ENCODE peak calls at places on chromosomes 12 and 14, in six cellular contexts. A is tibial artery; I is stimulated activated CD4-positive, alpha-beta T cell treated with anti-CD3 and anti-CD28 coated beads, Interleukin-15, amount 100 ng/mL, for 1 hour; J is DMS153; O is Kasumi-1; U is sigmoid colon. L is an unnamed sample.

GRCh38 chr12:117686911-117687377 is 281.8 kb downstream of the KSR2 start:
- DNase-seq in O (no peak), U (peak), J (no peak), A (peak), I (no peak), L (no peak)

GRCh38 chr12:128268348-128268725 is 1.4 kb downstream of the TMEM132C start:
- DNase-seq in O (no peak), J (no peak), U (no peak), A (no peak), I (no peak), L (no peak)

GRCh38 chr12:6852651-6853354 is 853 bp downstream of the USP5 start:
- DNase-seq in O (no peak), I (peak), U (peak), J (no peak), A (peak), L (peak)

GRCh38 chr14:63853831-63854293 is 1.1 kb downstream of the SYNE2 start:
- DNase-seq in A (peak), J (peak), I (no peak), U (peak), O (no peak), L (peak)

GRCh38 chr12:26187429-26187828 is 7.9 kb upstream of the SSPN start:
- DNase-seq in U (no peak), O (no peak), J (no peak), I (no peak), A (no peak), L (no peak)

GRCh38 chr12:34598851-34599529 is 576.7 kb downstream of the ALG10 start:
- DNase-seq in A (peak), I (no peak), O (no peak), J (no peak), U (peak), L (no peak)

GRCh38 chr12:15918066-15918465 is 6.9 kb downstream of the DERA start:
- DNase-seq in A (no peak), J (no peak), U (no peak), O (no peak), I (no peak), L (no peak)

GRCh38 chr12:51760231-51760630 is 88.3 kb downstream of the FIGNL2 start:
- DNase-seq in O (no peak), J (no peak), A (no peak), U (no peak), I (no peak), L (no peak)

GRCh38 chr14:91327201-91327600 is 82.7 kb upstream of the GPR68 start:
- DNase-seq in U (no peak), I (no peak), A (no peak), J (no peak), O (no peak), L (no peak)

GRCh38 chr14:89202413-89202812 is 214.6 kb downstream of the FOXN3 start:
- DNase-seq in J (no peak), A (no peak), U (no peak), O (no peak), I (no peak), L (no peak)

GRCh38 chr14:76551906-76552305 is 176.0 kb downstream of the ESRRB start:
- DNase-seq in O (no peak), J (no peak), A (no peak), U (no peak), I (no peak), L (no peak)

GRCh38 chr14:61064866-61065265 is 83.8 kb downstream of the SLC38A6 start:
- DNase-seq in I (no peak), A (no peak), J (no peak), U (no peak), O (no peak), L (no peak)

GRCh38 chr12:26678697-26679660 is 154.0 kb downstream of the ITPR2 start:
- DNase-seq in A (no peak), O (no peak), U (no peak), J (no peak), I (no peak), L (no peak)

GRCh38 chr12:100632445-100632892 is 59.0 kb downstream of the GAS2L3 start:
- DNase-seq in I (no peak), A (no peak), O (no peak), J (no peak), U (no peak), L (no peak)

GRCh38 chr12:91287753-91288152 is 105.1 kb upstream of the DCN start:
- DNase-seq in I (no peak), U (no peak), O (no peak), J (no peak), A (no peak), L (no peak)

GRCh38 chr12:51076235-51076930 is 7.0 kb downstream of the CSRNP2 start:
- DNase-seq in J (no peak), U (no peak), I (no peak), O (no peak), A (no peak), L (peak)

GRCh38 chr14:98950356-98950895 is 321.6 kb downstream of the BCL11B start:
- DNase-seq in A (no peak), O (no peak), J (no peak), U (peak), I (no peak), L (no peak)

GRCh38 chr12:4274396-4274959 is 916 bp downstream of the CCND2 start:
- DNase-seq in A (no peak), I (no peak), O (no peak), J (no peak), U (peak), L (no peak)

GRCh38 chr14:69002069-69002468 is 23.0 kb upstream of the ACTN1 start:
- DNase-seq in J (no peak), O (no peak), I (no peak), U (no peak), A (no peak), L (peak)

GRCh38 chr14:69042309-69043006 is 63.4 kb upstream of the ACTN1 start:
- DNase-seq in A (no peak), I (no peak), J (no peak), U (no peak), O (peak), L (no peak)

GRCh38 chr14:95270203-95270602 is 49.5 kb downstream of the CLMN start:
- DNase-seq in I (no peak), O (no peak), J (no peak), U (no peak), A (no peak), L (no peak)

GRCh38 chr12:82650627-82651337 is 35.9 kb upstream of the TMTC2 start:
- DNase-seq in U (no peak), J (no peak), O (no peak), I (no peak), A (no peak), L (no peak)

GRCh38 chr12:26822051-26822450 is 10.9 kb downstream of the ITPR2 start:
- DNase-seq in A (no peak), O (no peak), J (no peak), I (no peak), U (no peak), L (no peak)

GRCh38 chr12:69059465-69060457 is 126.8 kb upstream of the CPM start:
- DNase-seq in J (no peak), U (no peak), O (peak), A (no peak), I (no peak), L (no peak)

GRCh38 chr12:50375802-50376201 is 20.6 kb downstream of the FAM186A start:
- DNase-seq in J (no peak), U (no peak), O (no peak), A (no peak), I (no peak), L (peak)

GRCh38 chr14:69043007-69043444 is 63.9 kb upstream of the ACTN1 start:
- DNase-seq in A (peak), U (no peak), O (peak), I (no peak), J (no peak), L (peak)

GRCh38 chr14:51978566-51979398 is 10.6 kb upstream of the RTRAF start:
- DNase-seq in U (peak), O (peak), I (peak), J (peak), A (peak), L (no peak)

GRCh38 chr12:288687-289086 is 26.1 kb upstream of the SLC6A13 start:
- DNase-seq in I (no peak), O (no peak), A (no peak), J (no peak), U (no peak), L (no peak)

GRCh38 chr12:96034631-96035282 is 630 bp downstream of the LTA4H start:
- DNase-seq in I (no peak), A (no peak), U (no peak), J (no peak), O (peak), L (no peak)

GRCh38 chr14:30974628-30975027 is 50.8 kb upstream of the AP4S1 start:
- DNase-seq in U (no peak), J (no peak), I (no peak), O (no peak), A (no peak), L (no peak)

L was measured in ascending aorta.